ENCODE peak calls at places on chromosomes 12 and 14, in ten cellular contexts. O is K562; X is DMS53; G is activated CD8-positive, alpha-beta memory T cell treated with anti-CD3 and anti-CD28 coated beads for 4 hours; Z is coronary artery; D is mesenchymal stem cell; W is ELR; E is activated CD4-positive, alpha-beta T cell treated with anti-CD3 and anti-CD28 coated beads, Interleukin-2, amount 10 ng/mL, durations not matched to agents 7 days and 5 days; V is dorsolateral prefrontal cortex; U is AML-193. P is an unnamed sample.

GRCh38 chr14:51963164-51963733 is 26.1 kb upstream of the RTRAF start:
- DNase-seq in O (no peak), X (no peak), G (no peak), Z (no peak), D (peak; percentile 26), W (no peak), E (no peak), V (no peak), U (no peak), P (peak; percentile 48)

GRCh38 chr12:82069931-82070514 is 288.2 kb downstream of the CCDC59 start:
- DNase-seq in O (no peak), X (no peak), G (no peak), Z (no peak), D (no peak), W (no peak), E (no peak), V (no peak), U (no peak), P (no peak)

GRCh38 chr12:53048780-53049401 is 974 bp upstream of the TNS2 start:
- DNase-seq in O (peak; percentile 32), X (peak; percentile 61), G (no peak), Z (peak; percentile 89), D (peak; percentile 78), W (peak; percentile 49), E (no peak), V (no peak), U (no peak), P (peak; percentile 45)

GRCh38 chr12:56391721-56392120 is 29.1 kb upstream of the APOF start:
- DNase-seq in O (no peak), X (no peak), G (no peak), Z (no peak), D (no peak), W (no peak), E (no peak), V (no peak), U (no peak), P (no peak)

GRCh38 chr14:105616802-105617192 is 90.4 kb downstream of the TMEM121 start:
- DNase-seq in O (no peak), X (no peak), G (no peak), Z (no peak), D (no peak), W (no peak), E (no peak), V (peak; percentile 50), U (no peak), P (no peak)

GRCh38 chr12:92056290-92056689 is 89.4 kb downstream of the BTG1 start:
- DNase-seq in O (no peak), X (peak; percentile 30), G (no peak), Z (no peak), D (no peak), W (no peak), E (no peak), V (no peak), U (no peak), P (no peak)

GRCh38 chr12:103523771-103524170 is 28.0 kb upstream of the C12orf42 start:
- DNase-seq in O (no peak), X (no peak), G (no peak), Z (no peak), D (no peak), W (no peak), E (no peak), V (no peak), U (no peak), P (no peak)

GRCh38 chr12:121803861-121804416 is at the start of gene SETD1B:
- DNase-seq in O (peak; percentile 38), X (peak; percentile 77), G (no peak), Z (no peak), D (peak; percentile 67), W (peak; percentile 72), E (peak; percentile 58), V (peak; percentile 65), U (peak; percentile 49), P (peak; percentile 78)

GRCh38 chr12:47609806-47610205 is 96.0 kb downstream of the RPAP3 start:
- DNase-seq in O (no peak), X (no peak), G (no peak), Z (no peak), D (no peak), W (no peak), E (no peak), V (no peak), U (no peak), P (no peak)

GRCh38 chr14:30572771-30573170 is 13.8 kb downstream of the G2E3 start:
- DNase-seq in O (no peak), X (no peak), G (no peak), Z (no peak), D (no peak), W (no peak), E (no peak), V (no peak), U (no peak), P (no peak)

GRCh38 chr12:108004368-108004767 is 124.7 kb upstream of the WSCD2 start:
- DNase-seq in O (no peak), X (no peak), G (no peak), Z (no peak), D (no peak), W (peak; percentile 9), E (no peak), V (no peak), U (no peak), P (no peak)

P was measured in HCEC 1CT.